ENCODE peak calls at places on chromosomes 6 and 20, in seven cellular contexts. K is A673, E is NB4, M is foreskin fibroblast, F is stomach, R is OCI-LY7, V is choroid plexus epithelial cell. O is an unnamed sample.

GRCh38 chr20:24866742-24867141 is 82.3 kb upstream of the CST7 start:
- DNase-seq in K (no peak), E (no peak), M (no peak), F (no peak), R (no peak), V (no peak), O (no peak)

GRCh38 chr20:59044796-59045195 is 2.2 kb upstream of the PRELID3B start:
- DNase-seq in K (no peak), E (no peak), M (no peak), F (no peak), R (no peak), V (no peak), O (no peak)

GRCh38 chr20:61118429-61119224 is 133.4 kb upstream of the CDH4 start:
- DNase-seq in K (no peak), E (no peak), M (no peak), F (no peak), R (no peak), V (no peak), O (peak)

GRCh38 chr6:44564906-44565524 is 177.5 kb downstream of the CDC5L start:
- DNase-seq in K (no peak), E (no peak), M (no peak), F (no peak), R (no peak), V (no peak), O (no peak)

GRCh38 chr6:90369651-90370050 is 73.0 kb upstream of the BACH2 start:
- DNase-seq in K (no peak), E (no peak), M (no peak), F (no peak), R (no peak), V (peak), O (no peak)

GRCh38 chr20:29689411-29690225 is 1567.8 kb upstream of the DEFB115 start:
- DNase-seq in K (peak), E (no peak), M (no peak), F (no peak), R (no peak), V (no peak), O (peak)

GRCh38 chr6:15491986-15492269 is 170.9 kb downstream of the DTNBP1 start:
- DNase-seq in K (no peak), E (no peak), M (no peak), F (no peak), R (no peak), V (no peak), O (no peak)

GRCh38 chr6:27908017-27908416 is 4.2 kb downstream of the OR2B2 start:
- DNase-seq in K (no peak), E (no peak), M (no peak), F (no peak), R (no peak), V (no peak), O (no peak)

GRCh38 chr6:90610291-90610670 is 23.4 kb upstream of the MAP3K7 start:
- DNase-seq in K (peak), E (no peak), M (peak), F (no peak), R (no peak), V (peak), O (no peak)

GRCh38 chr6:78947529-78947928 is 80.2 kb downstream of the IRAK1BP1 start:
- DNase-seq in K (no peak), E (no peak), M (no peak), F (no peak), R (no peak), V (peak), O (peak)
- H3K4me3 ChIP-seq in K (no peak), E (no peak), M (no peak), F (no peak), R (no peak), V (no peak), O (no peak)

GRCh38 chr20:3614509-3614908 is 48.7 kb downstream of the GFRA4 start:
- DNase-seq in K (no peak), E (no peak), M (peak), F (no peak), R (peak), V (peak), O (no peak)

GRCh38 chr20:3613821-3614440 is 49.3 kb downstream of the GFRA4 start:
- DNase-seq in K (no peak), E (no peak), M (peak), F (no peak), R (no peak), V (peak), O (peak)

GRCh38 chr20:3616250-3616649 is 46.9 kb downstream of the GFRA4 start:
- DNase-seq in K (no peak), E (no peak), M (peak), F (peak), R (no peak), V (peak), O (no peak)

GRCh38 chr20:3612795-3613560 is 50.2 kb downstream of the GFRA4 start:
- DNase-seq in K (no peak), E (no peak), M (peak), F (no peak), R (no peak), V (peak), O (peak)
- TF ChIP-seq CTCF in K (peak), E (no peak), M (no peak), F (no peak), R (peak), V (peak), O (peak)

GRCh38 chr6:158707826-158708225 is 58.0 kb downstream of the SYTL3 start:
- DNase-seq in K (no peak), E (no peak), M (no peak), F (peak), R (peak), V (peak), O (no peak)
- H3K4me3 ChIP-seq in K (no peak), E (no peak), M (no peak), F (peak), R (peak), V (no peak), O (no peak)

DNA sequence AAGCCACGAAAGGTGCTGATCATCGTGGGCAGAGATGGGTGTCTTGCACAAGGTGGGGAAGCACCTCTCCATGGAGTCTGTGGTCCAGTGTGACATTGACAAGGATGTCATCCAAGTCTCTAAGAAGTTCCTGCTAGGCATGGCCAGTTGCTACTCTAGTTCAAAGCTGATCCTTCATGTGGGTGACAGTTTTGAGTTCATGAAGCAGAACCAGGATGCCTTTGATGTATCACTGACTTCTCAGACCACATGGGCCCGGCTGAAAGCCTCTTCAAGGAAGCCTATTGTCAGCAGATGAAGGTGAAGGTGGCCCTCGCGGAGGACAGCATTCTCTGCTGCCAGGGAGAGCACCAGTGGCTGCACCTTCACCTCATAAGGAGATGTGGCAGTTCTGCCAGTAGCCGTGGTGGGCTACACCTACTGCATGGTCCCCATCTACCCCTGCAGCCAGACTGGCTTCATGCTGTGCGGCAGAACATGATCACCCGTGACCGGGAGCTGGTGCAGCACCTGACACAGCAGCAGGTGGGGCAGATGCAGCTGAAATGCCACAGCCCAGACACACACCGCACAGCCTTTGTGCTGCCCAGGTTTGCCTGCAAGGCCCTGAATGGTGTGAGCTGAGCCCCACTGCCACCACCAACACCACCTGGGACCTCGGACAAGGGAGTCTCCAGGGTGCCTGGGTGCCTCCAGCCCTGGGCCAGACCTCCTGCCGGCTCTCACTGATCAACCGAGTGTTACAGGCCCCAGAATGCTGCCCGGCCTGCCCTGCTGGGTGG is 75.0 kb upstream of the SULF2 start:
- DNase-seq in K (no peak), E (no peak), M (no peak), F (no peak), R (peak), V (no peak), O (no peak)
- TF ChIP-seq CTCF in K (no peak), E (no peak), M (no peak), F (no peak), R (no peak), V (no peak), O (no peak)

O was measured in fibroblast of mammary gland.